ENCODE peak calls at places on chromosomes 7 and 10, in six cellular contexts. M is hepatocyte; Z is brain microvascular endothelial cell; X is cardiac muscle cell; O is effector memory CD4-positive, alpha-beta T cell; B is lower lobe of right lung. U is an unnamed sample.

GRCh38 chr10:29301359-29301910 is 12.6 kb downstream of the LYZL1 start:
- DNase-seq in Z (no peak), O (no peak), B (no peak), X (no peak), M (no peak), U (no peak)

GRCh38 chr10:12708921-12709320 is 292.6 kb downstream of the CCDC3 start:
- DNase-seq in M (no peak), X (no peak), O (no peak), Z (peak; percentile 49), B (no peak), U (no peak)

GRCh38 chr7:44143606-44144250 is 2.6 kb upstream of the MYL7 start:
- DNase-seq in Z (no peak), O (no peak), M (no peak), B (no peak), X (no peak), U (no peak)

GRCh38 chr7:139777304-139777890 is 401 bp downstream of the HIPK2 start:
- DNase-seq in X (peak; percentile 69), O (peak; percentile 32), Z (no peak), M (peak; percentile 66), B (peak; percentile 70), U (peak; percentile 28)

GRCh38 chr7:43648725-43649406 is 66.0 kb downstream of the STK17A start:
- DNase-seq in M (no peak), B (no peak), X (no peak), Z (peak; percentile 89), O (peak; percentile 78), U (peak; percentile 62)

GRCh38 chr7:151453326-151453791 is 13.4 kb upstream of the CRYGN start:
- DNase-seq in X (no peak), B (no peak), O (no peak), M (no peak), Z (no peak), U (no peak)

GRCh38 chr10:75335191-75335590 is 66.4 kb downstream of the ZNF503 start:
- DNase-seq in X (no peak), O (no peak), M (no peak), Z (no peak), B (no peak), U (no peak)

GRCh38 chr7:108055541-108056135 is 52.7 kb upstream of the LAMB1 start:
- DNase-seq in B (no peak), Z (no peak), M (no peak), O (no peak), X (no peak), U (no peak)

GRCh38 chr7:94650652-94651051 is 5.3 kb downstream of the SGCE start:
- DNase-seq in Z (no peak), O (no peak), X (no peak), M (no peak), B (no peak), U (no peak)

GRCh38 chr10:100570518-100570865 is 34.7 kb downstream of the HIF1AN start:
- DNase-seq in O (no peak), B (no peak), M (no peak), X (no peak), Z (no peak), U (no peak)

GRCh38 chr7:155090647-155091046 is 20.5 kb downstream of the HTR5A start:
- DNase-seq in M (no peak), X (no peak), B (no peak), Z (no peak), O (no peak), U (no peak)

GRCh38 chr10:109961181-109962001 is 38.1 kb upstream of the XPNPEP1 start:
- DNase-seq in M (no peak), X (no peak), Z (peak; percentile 57), B (no peak), O (no peak), U (no peak)

GRCh38 chr7:121180436-121181063 is 148.2 kb upstream of the WNT16 start:
- DNase-seq in M (no peak), O (no peak), X (no peak), Z (no peak), B (no peak), U (no peak)

GRCh38 chr10:70695241-70696030 is 23.1 kb downstream of the ADAMTS14 start:
- DNase-seq in Z (no peak), X (no peak), O (no peak), M (no peak), B (no peak), U (no peak)

GRCh38 chr7:77745746-77746145 is 49.5 kb downstream of the RSBN1L start:
- DNase-seq in B (no peak), M (no peak), O (no peak), Z (no peak), X (no peak), U (no peak)

GRCh38 chr7:42227523-42227922 is 9.5 kb downstream of the GLI3 start:
- DNase-seq in X (peak; percentile 30), Z (no peak), O (no peak), B (no peak), M (no peak), U (peak; percentile 12)

GRCh38 chr10:12978885-12979284 is 22.6 kb downstream of the CCDC3 start:
- DNase-seq in B (no peak), M (no peak), X (no peak), Z (no peak), O (no peak), U (no peak)

GRCh38 chr7:42185726-42186125 is 51.3 kb downstream of the GLI3 start:
- DNase-seq in M (no peak), O (no peak), Z (no peak), X (no peak), B (no peak), U (no peak)

GRCh38 chr10:28327494-28327886 is 24.6 kb upstream of the MPP7 start:
- DNase-seq in Z (peak; percentile 76), B (no peak), O (no peak), X (peak; percentile 51), M (no peak), U (no peak)

GRCh38 chr7:80722596-80723141 is 84.2 kb downstream of the CD36 start:
- DNase-seq in O (no peak), X (peak; percentile 6), M (peak; percentile 82), B (peak; percentile 48), Z (peak; percentile 100), U (no peak)

GRCh38 chr7:80726731-80727130 is 88.3 kb downstream of the CD36 start:
- DNase-seq in Z (no peak), M (no peak), X (no peak), B (no peak), O (no peak), U (no peak)

GRCh38 chr7:80725181-80725611 is 86.8 kb downstream of the CD36 start:
- DNase-seq in Z (no peak), M (no peak), B (no peak), X (no peak), O (no peak), U (no peak)

GRCh38 chr7:80721880-80722595 is 83.6 kb downstream of the CD36 start:
- DNase-seq in X (no peak), O (no peak), M (peak; percentile 50), B (peak; percentile 52), Z (peak; percentile 82), U (no peak)

DNA sequence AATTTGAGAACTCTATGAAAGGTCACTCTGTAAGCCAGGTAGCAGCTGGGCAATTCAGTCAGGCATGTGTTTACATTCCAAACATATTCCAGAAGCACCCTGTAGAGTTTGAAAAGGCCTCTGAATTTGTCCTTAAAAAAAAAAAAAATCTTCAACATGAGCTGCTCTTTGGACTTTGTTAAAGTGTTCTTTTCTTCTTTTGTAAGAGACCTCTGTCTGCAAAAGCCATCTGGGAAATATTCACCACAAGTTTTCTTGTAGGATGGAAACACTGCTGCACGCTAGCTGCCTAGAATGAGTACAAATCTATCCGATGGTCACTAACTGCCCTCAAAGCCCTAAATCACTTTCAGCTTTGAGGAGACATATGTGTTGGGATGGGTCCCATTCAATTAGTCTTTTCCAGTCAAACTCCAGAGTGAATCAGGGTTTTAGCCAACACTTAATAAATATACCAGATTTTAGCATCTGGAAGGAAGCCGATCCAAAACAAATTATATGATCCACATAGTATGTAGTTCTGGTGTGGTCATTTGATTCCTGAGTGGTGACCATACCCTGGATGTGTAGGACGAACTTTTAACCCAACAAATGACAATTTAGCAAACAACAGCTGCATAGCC is 85.9 kb downstream of the CD36 start:
- DNase-seq in B (no peak), X (peak; percentile 9), Z (peak; percentile 29), M (peak; percentile 18), O (no peak), U (no peak)
- H3K27ac ChIP-seq in B (no peak overlapping the region), X (no peak overlapping the region), Z (peak overlapping the region; percentile 99), M (peak overlapping the region; percentile 72), O (no peak overlapping the region), U (no peak overlapping the region)

GRCh38 chr10:129962558-129963075 is 1.5 kb downstream of the EBF3 start:
- DNase-seq in X (peak; percentile 6), B (no peak), M (no peak), O (no peak), Z (no peak), U (no peak)
- H3K27me3 ChIP-seq in X (peaks cover 98% of the 10 kb centered on the region), B (peaks cover 97% of the 10 kb centered on the region), M (peaks cover 90% of the 10 kb centered on the region), O (peaks cover 82% of the 10 kb centered on the region), Z (peaks cover 91% of the 10 kb centered on the region), U (peaks cover 35% of the 10 kb centered on the region)

DNA sequence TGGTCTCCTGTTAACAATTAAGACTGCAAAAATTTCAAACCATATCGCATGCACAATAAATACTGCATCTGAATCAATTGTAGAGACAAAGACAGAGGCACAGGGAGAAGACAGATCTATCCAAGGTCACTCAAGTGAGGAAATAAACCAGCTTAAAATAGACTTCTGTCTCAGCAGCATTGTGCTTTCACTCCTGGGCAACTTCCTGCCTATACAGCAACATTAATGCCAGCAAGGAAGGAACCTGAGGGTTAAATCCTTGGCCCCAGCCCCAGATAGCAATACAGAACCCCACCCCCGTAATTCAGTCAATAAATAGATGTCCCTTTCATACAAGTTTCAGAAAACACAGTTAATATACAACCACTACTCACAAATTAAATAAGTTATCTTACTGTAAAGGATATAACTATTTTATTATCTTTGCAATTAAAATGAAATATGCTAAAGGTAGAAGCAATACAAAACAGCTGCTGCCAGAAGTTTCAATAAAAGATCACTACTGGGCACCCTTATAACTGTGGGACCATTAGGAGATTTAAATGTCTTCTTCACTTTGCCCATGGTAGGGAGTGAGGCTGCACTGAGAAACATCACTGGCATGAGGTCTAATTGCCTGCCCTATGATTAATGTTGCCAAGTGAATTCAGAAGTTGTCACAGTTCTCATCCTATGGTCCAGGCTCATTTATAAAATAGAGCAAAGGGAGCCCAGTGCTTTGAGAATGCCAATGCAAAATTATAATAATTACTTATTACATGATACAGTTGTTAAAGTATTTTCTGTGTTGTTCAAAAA is 49.4 kb downstream of the CAV1 start:
- DNase-seq in B (no peak), X (no peak), Z (no peak), O (no peak), M (no peak), U (no peak)
- H3K27ac ChIP-seq in B (no peak overlapping the region), X (no peak overlapping the region), Z (no peak overlapping the region), O (no peak overlapping the region), M (no peak overlapping the region), U (no peak overlapping the region)

DNA sequence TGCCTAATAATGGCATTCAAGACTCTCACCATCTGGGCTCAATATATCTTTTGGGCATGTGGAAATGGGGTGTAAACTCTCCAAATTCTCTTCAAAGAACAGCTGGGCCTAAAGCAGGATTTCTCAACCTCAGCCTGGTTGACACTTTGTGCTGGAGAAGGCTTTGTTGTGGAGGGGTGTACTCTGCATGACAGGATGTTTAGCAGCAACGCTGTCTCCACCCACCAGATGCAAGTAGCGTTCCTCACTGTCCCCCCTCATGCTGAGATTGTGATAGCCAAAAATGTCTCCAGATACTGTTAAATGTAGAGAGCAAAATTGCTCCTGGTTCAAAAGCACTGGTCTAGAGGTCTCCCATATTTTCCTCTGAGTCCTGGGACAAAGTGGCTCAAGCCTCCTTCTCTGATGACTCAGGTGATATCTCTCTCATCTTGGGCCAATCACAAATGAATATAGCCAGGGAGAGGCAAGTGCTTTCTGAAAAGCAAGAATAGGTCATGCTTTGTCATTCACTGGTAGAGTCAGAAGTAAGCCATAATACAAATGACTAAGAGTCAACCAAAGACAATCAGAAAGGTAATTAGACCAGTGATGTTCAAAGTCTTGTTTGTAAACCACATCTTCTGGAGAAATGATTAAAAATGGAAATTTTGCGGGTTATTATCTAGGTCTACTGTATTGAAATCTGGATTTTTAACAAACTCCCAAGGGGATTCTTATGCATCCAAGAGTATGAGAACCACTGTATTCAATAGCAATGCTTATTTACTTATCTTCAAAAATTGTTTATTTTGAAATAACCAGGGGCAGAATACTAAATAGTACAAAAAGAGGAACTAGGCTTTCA is 330.8 kb downstream of the PTEN start:
- DNase-seq in O (peak; percentile 24), B (no peak), M (no peak), Z (no peak), X (no peak), U (peak; percentile 54)
- H3K27me3 ChIP-seq in O (no peaks in the 10 kb centered on the region), B (no peaks in the 10 kb centered on the region), M (no peaks in the 10 kb centered on the region), Z (no peaks in the 10 kb centered on the region), X (no peaks in the 10 kb centered on the region), U (no peaks in the 10 kb centered on the region)

U was measured in CD4-positive, CD25-positive, alpha-beta regulatory T cell.